ENCODE peak calls at places on chromosomes 5 and 9, in eight cellular contexts. B is PC-3, Y is mammary epithelial cell, W is HCT116, U is mesendoderm, G is fibroblast of lung, V is neural progenitor cell, S is neuronal stem cell. F is an unnamed sample.

GRCh38 chr5:14263700-14264099 is 120.6 kb downstream of the TRIO start:
- DNase-seq in Y (peak), G (no peak), B (no peak), W (no peak), U (no peak), V (no peak), S (no peak), F (no peak)

GRCh38 chr5:102700916-102701315 is 54.2 kb upstream of the PAM start:
- DNase-seq in U (no peak), B (no peak), Y (no peak), G (no peak), W (no peak), V (no peak), S (no peak), F (no peak)

GRCh38 chr9:100394819-100395218 is 32.1 kb upstream of the MSANTD3 start:
- DNase-seq in S (no peak), U (no peak), G (no peak), Y (peak), V (no peak), B (no peak), W (no peak), F (no peak)

GRCh38 chr5:180352116-180352975 is 790 bp downstream of the GFPT2 start:
- DNase-seq in U (peak), V (peak), S (peak), B (no peak), G (peak), W (no peak), Y (no peak), F (peak)

GRCh38 chr5:102223542-102224444 is 72.3 kb downstream of the SLCO4C1 start:
- DNase-seq in U (peak), S (peak), Y (peak), W (peak), G (peak), V (peak), B (peak), F (peak)

GRCh38 chr9:116726606-116727005 is 39.5 kb downstream of the TRIM32 start:
- DNase-seq in U (no peak), B (no peak), Y (no peak), S (peak), G (no peak), V (peak), W (no peak), F (no peak)

GRCh38 chr9:36834736-36835135 is 199.3 kb downstream of the PAX5 start:
- DNase-seq in V (no peak), W (no peak), G (no peak), U (no peak), Y (no peak), S (no peak), B (no peak), F (no peak)

GRCh38 chr5:6602441-6602840 is 30.4 kb downstream of the NSUN2 start:
- DNase-seq in Y (no peak), B (no peak), U (no peak), W (no peak), V (no peak), G (no peak), S (no peak), F (no peak)

GRCh38 chr5:45277860-45278259 is 418.3 kb downstream of the HCN1 start:
- DNase-seq in S (no peak), U (peak), V (no peak), W (peak), Y (no peak), G (no peak), B (no peak), F (no peak)

GRCh38 chr5:90644132-90644531 is 85.5 kb downstream of the ADGRV1 start:
- DNase-seq in Y (no peak), B (no peak), W (no peak), U (no peak), S (no peak), G (no peak), V (no peak), F (no peak)

GRCh38 chr5:10460252-10460906 is 18.7 kb downstream of the ROPN1L start:
- DNase-seq in Y (no peak), W (no peak), U (no peak), B (peak), V (no peak), S (no peak), G (no peak), F (no peak)

GRCh38 chr9:83474631-83475030 is 63.6 kb downstream of the FRMD3 start:
- DNase-seq in U (no peak), V (no peak), B (no peak), S (no peak), W (no peak), G (no peak), Y (no peak), F (no peak)

GRCh38 chr9:82560457-82560904 is 502.5 kb downstream of the RASEF start:
- DNase-seq in G (no peak), Y (no peak), W (no peak), B (peak), U (no peak), S (no peak), V (no peak), F (no peak)

GRCh38 chr5:94694671-94695070 is 76.2 kb downstream of the SLF1 start:
- DNase-seq in U (no peak), W (no peak), S (no peak), G (no peak), Y (no peak), B (no peak), V (no peak), F (no peak)

GRCh38 chr5:126103872-126104271 is 319.3 kb upstream of the GRAMD2B start:
- DNase-seq in V (no peak), G (no peak), U (no peak), W (no peak), Y (no peak), B (no peak), S (no peak), F (no peak)

DNA sequence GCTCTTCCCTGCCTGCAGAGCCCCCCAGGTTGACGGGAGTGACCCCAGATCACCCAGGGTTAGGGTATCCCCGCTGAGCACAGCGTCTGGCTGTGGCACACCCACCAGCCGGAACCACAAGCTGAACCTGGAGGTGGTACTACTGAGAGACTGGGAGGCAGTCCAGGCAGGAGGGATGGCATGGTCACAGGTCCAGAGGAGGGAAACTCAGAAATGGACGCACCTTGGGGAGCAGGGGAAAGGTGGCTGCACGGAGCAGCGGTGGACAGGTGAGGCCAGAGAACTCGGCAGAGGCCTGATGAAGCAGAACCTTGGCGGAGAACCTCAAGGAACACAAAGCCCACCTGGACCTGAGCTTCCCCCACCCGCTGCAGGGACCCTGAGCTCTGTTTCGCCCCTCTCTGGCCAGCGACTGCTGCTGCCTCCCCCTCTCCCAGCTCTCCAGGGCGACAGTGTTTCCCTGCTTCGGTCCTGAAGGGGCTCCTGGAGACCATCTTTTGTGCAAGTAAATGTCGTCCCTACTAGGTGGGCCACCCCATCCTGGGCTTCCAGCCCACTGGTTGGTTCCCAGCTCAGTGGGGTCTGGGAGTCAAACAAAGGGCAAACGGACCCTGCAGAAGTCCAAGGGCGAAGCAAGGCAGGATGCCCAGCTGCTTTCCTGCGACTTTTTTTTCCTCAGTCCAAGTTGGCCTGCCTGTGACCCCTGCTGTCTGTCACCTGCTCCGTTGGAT is 845 bp downstream of the ADGRD2 start:
- DNase-seq in W (no peak), G (no peak), U (no peak), S (no peak), B (no peak), V (no peak), Y (no peak), F (no peak)
- H3K9ac ChIP-seq in W (no peak), G (no peak), U (peak), S (peak), B (no peak), V (no peak), Y (no peak), F (no peak)

GRCh38 chr5:96288166-96288844 is 144.7 kb downstream of the PCSK1 start:
- DNase-seq in S (no peak), Y (no peak), B (no peak), W (no peak), G (no peak), V (no peak), U (no peak), F (no peak)
- H3K9ac ChIP-seq in S (no peak), Y (no peak), B (no peak), W (no peak), G (no peak), V (no peak), U (no peak), F (no peak)

GRCh38 chr5:65440456-65440855 is 41.3 kb downstream of the ADAMTS6 start:
- DNase-seq in Y (no peak), G (no peak), V (no peak), S (no peak), W (no peak), U (no peak), B (no peak), F (no peak)
- H3K9ac ChIP-seq in Y (no peak), G (no peak), V (no peak), S (no peak), W (no peak), U (no peak), B (no peak), F (no peak)

DNA sequence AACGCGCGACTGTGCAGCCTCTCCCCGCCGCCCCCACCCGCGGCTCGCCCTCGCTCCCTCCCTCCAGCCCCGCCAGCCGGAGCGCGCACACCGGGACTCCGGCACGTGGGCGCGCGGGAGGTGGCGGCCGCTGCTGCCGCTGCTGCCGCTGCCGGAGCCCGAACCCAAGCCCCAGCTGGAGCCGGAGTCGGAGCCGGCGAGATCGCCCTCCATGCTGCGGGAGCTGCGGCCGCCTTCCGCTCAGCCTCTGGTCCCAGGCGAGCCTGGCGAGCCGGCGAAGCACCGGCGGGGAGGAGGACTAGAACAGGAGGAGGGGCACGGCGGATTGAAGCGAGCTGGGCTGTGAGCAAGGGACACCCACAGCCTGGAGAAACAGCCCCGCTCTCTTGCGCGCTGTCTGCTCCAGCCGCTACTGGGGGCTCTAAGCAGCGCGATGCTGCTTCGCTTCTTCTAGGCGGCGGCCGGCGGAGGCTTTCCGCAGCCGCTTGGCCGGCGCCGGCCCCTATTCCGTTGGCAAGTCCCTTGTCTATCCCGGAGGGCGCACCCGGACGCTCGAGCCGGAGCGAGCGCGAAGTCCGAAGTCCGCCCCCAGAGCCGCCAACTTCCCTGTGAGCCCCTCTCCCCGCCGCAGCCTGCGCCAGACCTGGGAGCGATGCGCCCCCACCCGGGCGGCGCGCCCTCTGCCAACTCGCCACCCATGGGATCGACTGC is 598.7 kb upstream of the SGCD start:
- DNase-seq in S (peak), B (no peak), V (peak), Y (peak), W (no peak), U (peak), G (peak), F (peak)
- H3K9ac ChIP-seq in S (peak), B (no peak), V (no peak), Y (no peak), W (no peak), U (no peak), G (no peak), F (no peak)

GRCh38 chr5:73450672-73451217 is 2.2 kb upstream of the FOXD1 start:
- DNase-seq in V (peak), S (no peak), W (no peak), U (peak), G (peak), B (no peak), Y (no peak), F (no peak)
- H3K9ac ChIP-seq in V (no peak), S (no peak), W (peak), U (no peak), G (no peak), B (peak), Y (no peak), F (peak)

DNA sequence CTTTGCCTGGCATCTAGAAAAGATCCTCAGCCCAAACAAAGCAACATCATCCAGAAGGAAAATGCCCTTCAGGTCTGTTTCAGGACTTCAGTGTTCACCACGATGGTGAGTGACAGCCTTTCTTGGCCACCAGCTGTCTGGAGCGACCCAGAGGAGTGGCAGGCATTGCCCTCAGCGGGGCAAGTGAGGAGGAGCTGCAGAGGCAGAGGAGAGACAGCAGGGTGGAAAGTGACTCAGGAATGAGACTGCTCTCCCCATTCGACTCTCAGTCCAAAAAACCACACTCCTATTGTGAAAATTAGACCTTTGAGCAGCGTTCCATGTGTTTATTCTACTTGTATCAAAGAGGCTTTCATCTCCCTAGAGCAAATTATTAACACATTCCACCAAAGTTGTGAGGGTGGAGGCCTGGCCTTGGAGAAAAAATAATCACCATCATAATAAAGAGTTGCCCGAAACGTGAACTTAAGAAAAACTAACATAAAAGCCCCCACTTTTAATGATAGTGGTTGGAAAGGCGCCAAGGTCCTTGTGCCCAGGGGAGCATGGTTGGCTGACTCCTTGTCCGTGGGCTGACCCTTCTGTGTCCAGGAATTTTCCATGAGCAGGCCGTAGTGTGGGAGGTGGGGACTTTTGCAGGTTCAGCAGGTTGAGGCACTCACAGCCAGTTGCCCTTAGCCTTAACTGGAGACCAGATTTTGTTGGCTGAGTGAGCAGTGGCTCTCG is 125.7 kb upstream of the ANKRD55 start:
- DNase-seq in U (no peak), V (no peak), G (no peak), W (peak), B (peak), Y (peak), S (no peak), F (peak)
- H3K9ac ChIP-seq in U (no peak), V (no peak), G (no peak), W (no peak), B (no peak), Y (no peak), S (no peak), F (no peak)

DNA sequence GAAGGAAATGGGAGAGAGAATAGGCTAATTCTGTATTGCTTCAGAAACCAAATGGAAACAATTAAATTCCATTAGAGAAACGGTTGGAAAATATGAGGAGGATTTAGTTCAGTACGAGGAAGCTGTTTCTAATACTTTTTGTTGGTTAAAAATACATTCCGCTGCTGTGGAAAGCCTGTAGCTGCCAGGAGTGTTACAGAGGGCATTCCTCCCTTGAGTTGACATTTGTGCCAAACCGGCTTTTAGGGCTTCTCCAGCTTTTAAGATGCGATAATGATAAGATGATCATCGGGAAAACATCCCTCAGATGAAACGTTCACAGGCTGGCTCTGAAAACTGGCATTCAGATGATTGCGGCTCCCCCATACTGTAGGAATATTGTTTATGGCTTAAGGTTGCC is 97.9 kb upstream of the ERBIN start:
- DNase-seq in V (no peak), G (peak), Y (no peak), S (no peak), U (no peak), B (no peak), W (no peak), F (peak)
- H3K9ac ChIP-seq in V (no peak), G (no peak), Y (no peak), S (no peak), U (no peak), B (no peak), W (no peak), F (no peak)

DNA sequence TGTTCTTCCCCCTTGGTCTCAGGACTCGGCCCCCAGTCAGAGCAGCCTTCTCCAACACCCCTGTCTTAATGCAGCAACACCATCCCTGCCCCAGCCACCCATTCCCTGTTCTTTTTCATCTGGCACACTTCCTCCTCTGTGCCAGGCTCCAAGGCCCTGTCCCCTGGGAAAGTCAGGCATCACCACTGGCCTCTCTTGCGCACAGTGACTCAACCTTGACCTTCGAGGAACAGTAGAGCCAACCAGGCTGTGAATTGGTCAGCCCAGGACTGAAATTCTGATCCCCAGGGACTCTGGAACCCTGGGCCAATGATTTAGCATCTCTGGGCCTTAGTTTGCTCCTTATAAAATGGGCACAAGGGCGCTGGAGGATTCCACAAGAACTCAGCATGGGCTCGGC is 10.5 kb upstream of the RALGDS start:
- DNase-seq in V (no peak), W (no peak), U (no peak), B (no peak), S (no peak), Y (no peak), G (no peak), F (no peak)
- H3K9ac ChIP-seq in V (no peak), W (no peak), U (no peak), B (no peak), S (no peak), Y (no peak), G (no peak), F (no peak)

DNA sequence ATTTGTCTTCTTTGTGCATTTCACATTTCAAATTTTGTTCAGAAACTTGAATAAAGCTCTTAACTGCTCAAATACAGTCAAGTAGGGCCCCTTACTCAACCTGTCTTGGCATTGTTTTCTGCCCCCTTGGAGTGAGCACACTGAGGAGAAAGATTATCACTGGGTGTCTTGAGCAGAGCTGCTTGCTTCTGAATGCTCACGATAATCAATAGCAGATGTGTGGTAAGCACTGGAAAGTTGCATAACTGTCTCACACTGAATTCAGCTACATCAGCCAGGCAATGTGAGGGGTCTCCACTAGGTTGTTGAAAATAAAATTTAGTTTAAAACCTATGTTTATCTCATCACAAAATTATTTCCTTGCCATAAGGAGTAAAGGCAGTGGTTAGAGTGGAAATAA is 7.8 kb upstream of the TNFAIP8 start:
- DNase-seq in W (no peak), U (no peak), V (no peak), B (no peak), Y (no peak), G (peak), S (no peak), F (peak)
- H3K9ac ChIP-seq in W (no peak), U (no peak), V (no peak), B (no peak), Y (no peak), G (no peak), S (no peak), F (no peak)

F was measured in astrocyte.